ENCODE peak calls at places on chromosomes 1 and 21, in seven cellular contexts. J, R, Y, V, F, C and D are unnamed samples.

GRCh38 chr21:43986544-43987451 is 25.3 kb upstream of the TRAPPC10 start:
- DNase-seq in C (no peak), V (peak), J (no peak), F (no peak), Y (no peak), R (no peak), D (no peak)

GRCh38 chr1:159826436-159827101 is at the start of gene SLAMF8:
- DNase-seq in J (no peak), F (peak), R (no peak), C (no peak), Y (peak), V (no peak), D (no peak)

GRCh38 chr21:42561742-42562141 is 48.1 kb downstream of the SLC37A1 start:
- DNase-seq in F (no peak), J (no peak), Y (peak), R (no peak), C (peak), V (peak), D (no peak)

GRCh38 chr1:22773981-22774471 is 63.4 kb downstream of the EPHB2 start:
- DNase-seq in R (no peak), F (no peak), C (no peak), J (no peak), Y (no peak), V (peak), D (no peak)

GRCh38 chr1:204358605-204359004 is 1.1 kb downstream of the PLEKHA6 start:
- DNase-seq in J (no peak), V (no peak), C (no peak), F (no peak), Y (no peak), R (no peak), D (no peak)

GRCh38 chr1:187244623-187245022 is 415.9 kb downstream of the PLA2G4A start:
- DNase-seq in C (peak), Y (no peak), F (no peak), V (no peak), J (no peak), R (no peak), D (no peak)

GRCh38 chr1:227155004-227155403 is 163.3 kb downstream of the CDC42BPA start:
- DNase-seq in Y (no peak), F (no peak), R (no peak), J (no peak), V (no peak), C (no peak), D (no peak)

GRCh38 chr1:190474587-190475305 is 2.9 kb downstream of the BRINP3 start:
- DNase-seq in J (peak), V (no peak), C (no peak), Y (no peak), F (no peak), R (no peak), D (no peak)

GRCh38 chr1:109615879-109616278 is 3.5 kb downstream of the GNAT2 start:
- DNase-seq in V (no peak), F (no peak), Y (no peak), C (no peak), J (no peak), R (peak), D (no peak)

GRCh38 chr1:13619909-13620308 is 36.3 kb downstream of the PDPN start:
- DNase-seq in Y (no peak), R (no peak), J (no peak), C (peak), F (no peak), V (no peak), D (no peak)

GRCh38 chr21:38861006-38861405 is 55.3 kb downstream of the ETS2 start:
- DNase-seq in F (no peak), R (no peak), V (no peak), J (no peak), C (no peak), Y (no peak), D (no peak)

GRCh38 chr1:61851849-61852692 is 109.8 kb downstream of the PATJ start:
- DNase-seq in V (no peak), F (no peak), J (peak), C (peak), R (no peak), Y (no peak), D (no peak)

GRCh38 chr1:62082456-62083363 is 111.9 kb upstream of the L1TD1 start:
- DNase-seq in Y (no peak), C (peak), V (no peak), R (peak), F (peak), J (peak), D (no peak)

GRCh38 chr21:45004481-45005263 is 64.8 kb downstream of the SLX9 start:
- DNase-seq in V (peak), C (peak), Y (no peak), J (no peak), R (no peak), F (no peak), D (peak)

GRCh38 chr1:88910401-88910800 is 19.0 kb upstream of the GTF2B start:
- DNase-seq in Y (no peak), F (no peak), R (no peak), V (no peak), J (no peak), C (peak), D (no peak)

GRCh38 chr1:54404939-54405880 is 984 bp downstream of the SSBP3 start:
- DNase-seq in F (no peak), C (no peak), J (no peak), V (peak), R (no peak), Y (peak), D (no peak)

GRCh38 chr21:43375006-43375826 is 51.7 kb downstream of the SIK1 start:
- DNase-seq in F (no peak), V (peak), J (no peak), Y (no peak), C (no peak), R (no peak), D (no peak)

GRCh38 chr1:206579747-206580437 is 32.4 kb downstream of the EIF2D start:
- DNase-seq in C (no peak), F (peak), J (no peak), R (peak), V (peak), Y (peak), D (no peak)

GRCh38 chr1:240508201-240508600 is 103.8 kb downstream of the GREM2 start:
- DNase-seq in R (no peak), C (no peak), J (no peak), F (no peak), Y (no peak), V (no peak), D (no peak)

GRCh38 chr1:160748877-160749269 is 9.8 kb downstream of the SLAMF7 start:
- DNase-seq in V (no peak), J (peak), F (no peak), R (no peak), Y (no peak), C (peak), D (no peak)

GRCh38 chr21:43361127-43361492 is 65.8 kb downstream of the SIK1 start:
- DNase-seq in R (no peak), Y (peak), C (peak), F (no peak), J (no peak), V (no peak), D (no peak)

GRCh38 chr1:41891403-41891896 is 27.3 kb downstream of the HIVEP3 start:
- DNase-seq in J (no peak), C (peak), R (peak), V (no peak), Y (peak), F (peak), D (no peak)

GRCh38 chr21:45470087-45470515 is 65.1 kb downstream of the COL18A1 start:
- DNase-seq in Y (no peak), V (no peak), R (no peak), F (no peak), J (no peak), C (no peak), D (no peak)

GRCh38 chr1:235107368-235108184 is 21.1 kb downstream of the TOMM20 start:
- DNase-seq in F (no peak), R (no peak), Y (no peak), J (no peak), V (no peak), C (no peak), D (no peak)

DNA sequence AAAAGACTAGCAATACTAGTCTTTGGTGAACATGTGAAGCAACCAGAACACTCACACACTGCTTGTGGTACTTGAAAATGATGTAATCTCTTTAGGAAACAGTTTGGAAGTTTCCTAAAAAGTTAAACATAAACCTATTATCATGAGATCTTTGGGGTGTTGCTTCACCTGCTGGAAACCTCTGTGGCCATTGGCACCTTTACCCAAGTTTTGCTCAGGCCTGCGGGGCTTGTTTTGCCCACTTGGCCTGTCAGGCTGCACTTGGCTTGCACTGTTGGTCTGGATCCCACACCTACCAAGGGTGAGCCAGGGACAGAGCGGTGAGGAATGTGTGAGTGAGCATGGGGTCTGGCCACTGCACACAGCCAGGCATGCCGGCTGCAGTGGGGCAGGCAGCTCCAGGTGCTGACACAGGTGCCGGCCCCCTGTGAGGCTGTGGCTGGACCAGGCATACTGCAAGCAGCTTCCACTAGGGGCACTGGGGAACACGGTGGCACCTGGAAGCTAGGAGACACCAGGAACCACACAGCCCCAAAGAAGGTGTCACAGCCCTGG is 14.4 kb upstream of the FNBP1L start:
- DNase-seq in R (no peak), F (no peak), Y (no peak), C (no peak), V (no peak), J (no peak), D (no peak)
- TF ChIP-seq CTCF in R (no peak), F (no peak), Y (peak), C (peak), V (peak), J (no peak), D (peak)

GRCh38 chr1:219173758-219174671 is at the start of gene LYPLAL1:
- DNase-seq in Y (peak), F (peak), J (peak), V (peak), R (peak), C (peak), D (peak)
- TF ChIP-seq CTCF in Y (peak), F (no peak), J (peak), V (no peak), R (peak), C (no peak), D (no peak)

GRCh38 chr1:93735722-93736121 is 54.1 kb upstream of the BCAR3 start:
- DNase-seq in F (no peak), J (no peak), Y (no peak), R (no peak), V (no peak), C (peak), D (no peak)
- TF ChIP-seq CTCF in F (no peak), J (no peak), Y (no peak), R (no peak), V (no peak), C (no peak), D (peak)

GRCh38 chr1:110719908-110720307 is 45.2 kb upstream of the KCNA3 start:
- DNase-seq in Y (no peak), C (no peak), V (no peak), R (no peak), F (no peak), J (no peak), D (no peak)
- TF ChIP-seq CTCF in Y (no peak), C (no peak), V (no peak), R (no peak), F (no peak), J (no peak), D (no peak)

DNA sequence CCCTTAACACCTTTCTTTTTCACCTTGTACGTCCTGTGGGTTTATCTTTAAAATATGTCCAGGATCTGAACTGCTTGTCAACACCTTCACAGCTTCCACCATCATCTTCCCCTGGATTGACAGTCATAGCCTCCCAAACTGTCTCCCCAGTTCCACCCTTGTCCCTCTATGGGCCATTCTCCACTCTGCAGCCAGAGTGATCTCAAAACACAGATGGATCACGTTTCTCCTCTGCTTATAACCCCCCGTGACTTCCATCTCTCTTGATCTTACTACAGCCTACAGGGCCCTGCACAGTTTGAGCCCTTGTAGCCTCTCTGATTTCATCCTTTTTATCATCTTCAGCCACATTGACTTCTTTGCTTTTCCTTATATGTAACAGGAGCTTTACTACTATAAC is 4.3 kb downstream of the INSRR start:
- DNase-seq in V (no peak), C (no peak), Y (no peak), J (no peak), F (no peak), R (no peak), D (no peak)
- TF ChIP-seq CTCF in V (no peak), C (no peak), Y (no peak), J (no peak), F (no peak), R (no peak), D (no peak)

GRCh38 chr1:18289597-18289996 is 182.0 kb downstream of the IGSF21 start:
- DNase-seq in J (no peak), C (no peak), R (no peak), V (no peak), Y (no peak), F (no peak), D (no peak)
- TF ChIP-seq CTCF in J (no peak), C (no peak), R (no peak), V (no peak), Y (peak), F (no peak), D (no peak)

DNA sequence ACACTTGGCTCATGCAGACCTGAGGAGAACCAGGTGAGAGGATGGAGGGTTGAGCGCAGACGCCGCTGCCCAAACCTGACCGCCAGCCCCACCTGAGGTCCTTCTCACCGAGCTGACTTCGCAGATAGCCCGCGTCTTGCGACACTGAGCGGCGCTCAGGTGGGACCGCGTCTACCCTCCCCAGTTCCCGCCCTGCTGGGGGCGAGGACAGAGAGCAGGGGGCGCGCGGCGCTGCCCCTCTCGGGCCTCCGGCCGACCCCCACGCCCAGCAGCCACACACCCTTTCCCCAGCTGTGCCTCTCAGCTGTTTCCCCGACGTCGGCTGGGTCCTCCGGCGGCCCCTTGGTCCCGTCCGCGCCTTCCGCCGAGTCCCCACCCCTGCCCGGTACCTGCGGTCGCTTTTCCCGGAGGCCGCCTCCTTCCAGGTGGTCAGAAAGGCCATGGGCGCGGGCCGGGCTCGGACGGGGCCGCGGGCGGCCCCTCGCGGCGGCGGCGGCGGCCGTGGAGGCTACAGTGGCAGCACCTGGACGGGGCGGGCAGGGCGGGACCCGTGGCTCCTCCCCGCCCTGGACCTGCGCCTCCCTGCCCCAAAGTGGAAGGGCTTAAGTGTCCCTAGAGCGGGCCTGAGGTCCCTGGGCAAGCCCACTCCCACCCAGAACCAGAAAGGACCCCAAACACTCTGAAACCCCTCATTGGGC is 14.4 kb upstream of the TTC39A start:
- DNase-seq in J (no peak), V (peak), F (no peak), C (no peak), Y (no peak), R (no peak), D (no peak)
- TF ChIP-seq CTCF in J (peak), V (no peak), F (no peak), C (no peak), Y (peak), R (no peak), D (peak)

GRCh38 chr1:98749152-98749756 is 87.7 kb downstream of the SNX7 start:
- DNase-seq in Y (no peak), V (no peak), C (peak), J (no peak), R (no peak), F (no peak), D (no peak)
- TF ChIP-seq CTCF in Y (peak), V (peak), C (peak), J (peak), R (peak), F (peak), D (peak)